ENCODE peak calls at places on chromosomes 3 and 15, in six cellular contexts. Z is H9, J is IMR-90, W is mesenchymal stem cell, A is trophoblast cell, G is H1. F is an unnamed sample.

GRCh38 chr15:40190591-40190990 is 29.7 kb downstream of the BUB1B start:
- DNase-seq in Z (no peak), J (peak), W (peak), A (no peak), G (no peak), F (no peak)

GRCh38 chr3:171824824-171825221 is 14.5 kb upstream of the PLD1 start:
- DNase-seq in Z (no peak), J (peak), W (peak), A (no peak), G (no peak), F (no peak)

GRCh38 chr15:83012038-83012490 is 625 bp upstream of the C15orf40 start:
- DNase-seq in Z (peak), J (no peak), W (no peak), A (no peak), G (no peak), F (peak)

GRCh38 chr3:139312959-139313358 is 30.9 kb upstream of the MRPS22 start:
- DNase-seq in Z (no peak), J (peak), W (peak), A (peak), G (no peak), F (no peak)

GRCh38 chr15:43103939-43104338 is 1.9 kb downstream of the UBR1 start:
- DNase-seq in Z (no peak), J (no peak), W (no peak), A (no peak), G (no peak), F (no peak)

GRCh38 chr15:100032358-100033080 is 299.3 kb upstream of the LYSMD4 start:
- DNase-seq in Z (no peak), J (peak), W (no peak), A (no peak), G (no peak), F (no peak)

GRCh38 chr3:28334552-28334951 is 14.0 kb upstream of the ZCWPW2 start:
- DNase-seq in Z (no peak), J (peak), W (no peak), A (no peak), G (no peak), F (no peak)

GRCh38 chr15:89828324-89829145 is 13.9 kb upstream of the ANPEP start:
- DNase-seq in Z (no peak), J (peak), W (peak), A (no peak), G (no peak), F (no peak)

GRCh38 chr15:26842391-26842790 is 24.5 kb upstream of the GABRA5 start:
- DNase-seq in Z (no peak), J (no peak), W (no peak), A (no peak), G (no peak), F (no peak)

GRCh38 chr3:137469263-137469662 is 294.9 kb upstream of the SOX14 start:
- DNase-seq in Z (no peak), J (no peak), W (no peak), A (no peak), G (no peak), F (no peak)

GRCh38 chr15:75672646-75673425 is 25.1 kb downstream of the SNX33 start:
- DNase-seq in Z (no peak), J (peak), W (peak), A (peak), G (no peak), F (no peak)

GRCh38 chr15:67066041-67067021 is 929 bp downstream of the SMAD3 start:
- DNase-seq in Z (no peak), J (peak), W (no peak), A (no peak), G (no peak), F (peak)

GRCh38 chr15:69013726-69014406 is 629 bp upstream of the NOX5 start:
- DNase-seq in Z (no peak), J (no peak), W (no peak), A (no peak), G (no peak), F (no peak)

GRCh38 chr15:66004618-66005262 is 135.4 kb downstream of the RAB11A start:
- DNase-seq in Z (no peak), J (peak), W (peak), A (no peak), G (no peak), F (peak)

GRCh38 chr3:189269356-189269755 is 97.6 kb downstream of the TPRG1 start:
- DNase-seq in Z (no peak), J (no peak), W (no peak), A (no peak), G (no peak), F (no peak)
- H4K91ac ChIP-seq in Z (no peak), J (no peak), W (no peak), A (no peak), G (no peak), F (no peak)

DNA sequence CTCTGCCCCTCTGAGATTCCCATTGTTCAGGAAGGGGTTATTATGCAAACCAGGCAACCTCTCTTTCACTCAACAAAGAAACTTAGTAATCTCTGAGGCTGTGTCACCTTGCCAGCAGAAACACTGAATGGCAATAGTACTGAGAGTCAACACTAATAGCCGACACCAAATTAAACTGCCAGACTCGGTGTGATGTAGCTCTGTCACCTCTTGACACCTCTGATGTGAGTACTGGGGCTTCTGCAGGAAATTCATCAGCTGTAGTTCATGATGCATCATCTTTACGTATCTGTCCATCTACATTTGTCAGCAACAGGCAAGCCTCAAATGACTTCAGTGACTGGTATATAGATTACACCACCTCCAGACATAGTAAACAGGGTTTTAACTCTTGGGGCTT is 65.0 kb upstream of the ONECUT1 start:
- DNase-seq in Z (no peak), J (no peak), W (no peak), A (no peak), G (no peak), F (no peak)
- H3K14ac ChIP-seq in Z (no peak), J (no peak), W (no peak), A (no peak), G (no peak), F (no peak)

DNA sequence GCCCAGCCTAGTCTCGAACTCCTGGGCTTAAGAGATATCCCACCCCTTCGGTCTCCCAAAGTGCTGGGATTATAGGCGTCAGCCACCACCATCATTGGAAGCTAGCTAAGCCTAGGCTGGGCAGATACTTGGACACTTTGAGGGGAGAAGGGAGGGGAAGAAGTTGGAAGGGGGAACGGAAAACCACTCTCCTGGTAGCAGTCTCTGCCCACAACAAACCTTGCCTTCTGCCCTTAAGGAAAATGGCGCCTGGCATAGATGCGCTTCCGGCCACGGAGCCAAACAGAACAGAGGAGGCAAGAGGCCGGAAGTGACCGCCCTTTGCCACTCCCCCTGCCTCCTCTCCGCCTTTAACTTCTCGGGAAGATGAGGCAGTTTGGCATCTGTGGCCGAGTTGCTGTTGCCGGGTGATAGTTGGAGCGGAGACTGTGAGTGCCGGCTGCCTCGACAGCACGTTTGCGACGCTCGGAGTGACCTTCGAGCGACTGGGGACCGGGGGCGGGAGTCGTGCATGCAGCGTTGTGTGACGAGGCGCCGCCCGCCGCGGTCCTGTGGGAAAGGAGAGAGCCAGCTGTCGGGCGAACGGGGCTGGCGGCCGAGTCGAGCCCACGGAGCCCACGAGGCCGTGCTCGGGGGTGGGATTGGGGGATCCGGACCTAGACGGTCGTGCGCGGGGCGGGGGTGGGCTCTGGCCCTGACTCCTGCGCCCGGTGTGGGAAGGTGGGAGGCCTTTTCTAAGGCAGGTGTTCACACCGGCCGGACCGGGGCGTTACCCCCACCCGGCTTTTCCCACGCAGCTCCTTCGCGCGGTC is at the start of gene MFN1:
- DNase-seq in Z (peak), J (peak), W (peak), A (peak), G (peak), F (peak)
- H3K4ac ChIP-seq in Z (no peak), J (peak), W (peak), A (no peak), G (no peak), F (no peak)

GRCh38 chr15:77691607-77692006 is 58.9 kb upstream of the LINGO1 start:
- DNase-seq in Z (no peak), J (no peak), W (no peak), A (no peak), G (no peak), F (no peak)
- H4K91ac ChIP-seq in Z (no peak), J (no peak), W (no peak), A (no peak), G (no peak), F (no peak)

GRCh38 chr3:126556637-126557414 is 1.9 kb downstream of the C3orf22 start:
- DNase-seq in Z (peak), J (no peak), W (no peak), A (no peak), G (no peak), F (no peak)

GRCh38 chr3:126555795-126556636 is 2.7 kb downstream of the C3orf22 start:
- DNase-seq in Z (peak), J (no peak), W (no peak), A (no peak), G (no peak), F (no peak)

GRCh38 chr3:126557415-126557745 is 1.4 kb downstream of the C3orf22 start:
- DNase-seq in Z (peak), J (no peak), W (no peak), A (no peak), G (no peak), F (no peak)

GRCh38 chr3:126557761-126558160 is 971 bp downstream of the C3orf22 start:
- DNase-seq in Z (peak), J (no peak), W (no peak), A (no peak), G (no peak), F (no peak)

DNA sequence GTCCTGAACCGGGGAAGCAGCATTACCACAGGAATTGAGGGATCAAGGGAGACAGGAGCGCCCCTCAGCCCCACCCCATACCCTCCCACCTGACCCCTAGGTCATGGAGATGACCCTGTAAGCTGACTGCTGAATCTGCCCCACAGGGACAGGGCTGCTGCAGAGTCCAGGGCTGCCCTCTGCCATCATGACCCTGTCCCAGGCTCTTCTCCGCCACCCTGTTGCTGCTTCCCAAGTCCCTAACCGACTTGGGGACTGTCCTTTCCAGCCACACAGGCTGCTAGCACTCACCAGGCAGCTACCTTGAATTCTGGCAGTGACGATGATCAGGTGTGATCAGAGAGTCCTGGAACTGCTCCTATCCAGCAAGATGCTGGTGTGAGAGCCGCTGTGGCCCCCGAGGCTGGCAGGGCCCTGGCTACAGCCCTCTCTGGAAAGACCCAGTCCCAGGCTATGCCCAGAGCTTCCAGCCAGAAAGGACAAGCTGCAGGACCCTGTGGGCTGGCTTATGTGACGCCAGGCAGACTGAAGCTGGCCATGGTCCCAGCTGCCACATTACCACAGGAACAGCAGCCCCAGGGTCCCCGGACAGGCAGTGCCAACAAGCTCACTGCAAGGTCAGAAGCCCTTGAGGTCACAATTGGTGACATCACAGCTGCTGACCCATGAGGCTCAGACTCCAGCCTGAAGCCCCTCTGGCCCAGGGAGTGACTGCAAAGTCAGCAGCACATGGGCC is at the start of gene C3orf22:
- DNase-seq in Z (peak), J (no peak), W (no peak), A (no peak), G (no peak), F (no peak)
- H3K14ac ChIP-seq in Z (no peak), J (no peak), W (no peak), A (no peak), G (no peak), F (no peak)

GRCh38 chr3:179872842-179873241 is 163.9 kb downstream of the PEX5L start:
- DNase-seq in Z (peak), J (no peak), W (no peak), A (no peak), G (no peak), F (no peak)

GRCh38 chr3:179865876-179866505 is 170.7 kb downstream of the PEX5L start:
- DNase-seq in Z (no peak), J (no peak), W (no peak), A (no peak), G (no peak), F (no peak)

GRCh38 chr3:179871782-179872181 is 165.0 kb downstream of the PEX5L start:
- DNase-seq in Z (no peak), J (no peak), W (no peak), A (no peak), G (no peak), F (no peak)

GRCh38 chr3:179867961-179868360 is 168.8 kb downstream of the PEX5L start:
- DNase-seq in Z (no peak), J (no peak), W (no peak), A (no peak), G (no peak), F (no peak)

GRCh38 chr3:179868715-179869114 is 168.0 kb downstream of the PEX5L start:
- DNase-seq in Z (no peak), J (no peak), W (no peak), A (no peak), G (no peak), F (no peak)
- H3K4ac ChIP-seq in Z (no peak), J (no peak), W (no peak), A (no peak), G (no peak), F (no peak)